ENCODE peak calls at places on chromosomes 13 and 19, in nine cellular contexts. One of them, this sample, is unnamed.

GRCh38 chr19:10399878-10400277 is 3.5 kb downstream of the CDC37 start:
- DNase-seq in IMR-90: no peak
- DNase-seq in choroid plexus epithelial cell: no peak
- DNase-seq in HFF-Myc: no peak
- DNase-seq in BJ: no peak
- DNase-seq in left lung: no peak
- DNase-seq in LNCaP clone FGC: no peak
- DNase-seq in cardiac muscle cell: no peak
- DNase-seq in Calu3: no peak
- DNase-seq in this sample: no peak

GRCh38 chr19:12163841-12164240 is 945 bp downstream of the ZNF136 start:
- DNase-seq in IMR-90: peak
- DNase-seq in choroid plexus epithelial cell: peak
- DNase-seq in HFF-Myc: no peak
- DNase-seq in BJ: no peak
- DNase-seq in left lung: no peak
- DNase-seq in LNCaP clone FGC: no peak
- DNase-seq in cardiac muscle cell: no peak
- DNase-seq in Calu3: no peak
- DNase-seq in this sample: peak

GRCh38 chr13:108463365-108463764 is 166.0 kb upstream of the MYO16 start:
- DNase-seq in IMR-90: peak
- DNase-seq in choroid plexus epithelial cell: peak
- DNase-seq in HFF-Myc: peak
- DNase-seq in BJ: no peak
- DNase-seq in left lung: no peak
- DNase-seq in LNCaP clone FGC: no peak
- DNase-seq in cardiac muscle cell: peak
- DNase-seq in Calu3: peak
- DNase-seq in this sample: peak

GRCh38 chr13:78247362-78247761 is 328.7 kb upstream of the EDNRB start:
- DNase-seq in IMR-90: no peak
- DNase-seq in choroid plexus epithelial cell: no peak
- DNase-seq in HFF-Myc: no peak
- DNase-seq in BJ: no peak
- DNase-seq in left lung: no peak
- DNase-seq in LNCaP clone FGC: no peak
- DNase-seq in cardiac muscle cell: no peak
- DNase-seq in Calu3: no peak
- DNase-seq in this sample: no peak

GRCh38 chr13:44148159-44148929 is 225.3 kb upstream of the SERP2 start:
- DNase-seq in IMR-90: peak
- DNase-seq in choroid plexus epithelial cell: no peak
- DNase-seq in HFF-Myc: no peak
- DNase-seq in BJ: no peak
- DNase-seq in left lung: no peak
- DNase-seq in LNCaP clone FGC: no peak
- DNase-seq in cardiac muscle cell: no peak
- DNase-seq in Calu3: no peak
- DNase-seq in this sample: peak

GRCh38 chr13:74064805-74065204 is 69.4 kb downstream of the KLF12 start:
- DNase-seq in IMR-90: peak
- DNase-seq in choroid plexus epithelial cell: no peak
- DNase-seq in HFF-Myc: no peak
- DNase-seq in BJ: no peak
- DNase-seq in left lung: no peak
- DNase-seq in LNCaP clone FGC: no peak
- DNase-seq in cardiac muscle cell: no peak
- DNase-seq in Calu3: no peak
- DNase-seq in this sample: peak

GRCh38 chr19:10431254-10431942 is 11.1 kb downstream of the PDE4A start:
- DNase-seq in IMR-90: no peak
- DNase-seq in choroid plexus epithelial cell: no peak
- DNase-seq in HFF-Myc: no peak
- DNase-seq in BJ: no peak
- DNase-seq in left lung: no peak
- DNase-seq in LNCaP clone FGC: no peak
- DNase-seq in cardiac muscle cell: peak
- DNase-seq in Calu3: no peak
- DNase-seq in this sample: peak

GRCh38 chr13:29991343-29991742 is 140.9 kb upstream of the UBL3 start:
- DNase-seq in IMR-90: peak
- DNase-seq in choroid plexus epithelial cell: peak
- DNase-seq in HFF-Myc: peak
- DNase-seq in BJ: peak
- DNase-seq in left lung: peak
- DNase-seq in LNCaP clone FGC: no peak
- DNase-seq in cardiac muscle cell: peak
- DNase-seq in Calu3: no peak
- DNase-seq in this sample: peak

GRCh38 chr19:49988433-49988832 is 27.5 kb upstream of the SIGLEC11 start:
- DNase-seq in IMR-90: peak
- DNase-seq in choroid plexus epithelial cell: peak
- DNase-seq in HFF-Myc: no peak
- DNase-seq in BJ: no peak
- DNase-seq in left lung: peak
- DNase-seq in LNCaP clone FGC: no peak
- DNase-seq in cardiac muscle cell: no peak
- DNase-seq in Calu3: no peak
- DNase-seq in this sample: peak

GRCh38 chr13:21673592-21674270 is 2.9 kb downstream of the FGF9 start:
- DNase-seq in IMR-90: peak
- DNase-seq in choroid plexus epithelial cell: peak
- DNase-seq in HFF-Myc: no peak
- DNase-seq in BJ: no peak
- DNase-seq in left lung: peak
- DNase-seq in LNCaP clone FGC: no peak
- DNase-seq in cardiac muscle cell: peak
- DNase-seq in Calu3: peak
- DNase-seq in this sample: no peak

GRCh38 chr19:29378126-29378525 is 147.7 kb upstream of the VSTM2B start:
- DNase-seq in IMR-90: no peak
- DNase-seq in choroid plexus epithelial cell: no peak
- DNase-seq in HFF-Myc: no peak
- DNase-seq in BJ: no peak
- DNase-seq in left lung: no peak
- DNase-seq in LNCaP clone FGC: no peak
- DNase-seq in cardiac muscle cell: no peak
- DNase-seq in Calu3: no peak
- DNase-seq in this sample: no peak

GRCh38 chr19:58096884-58097283 is 1.1 kb downstream of the ZSCAN18 start:
- DNase-seq in IMR-90: no peak
- DNase-seq in choroid plexus epithelial cell: no peak
- DNase-seq in HFF-Myc: no peak
- DNase-seq in BJ: no peak
- DNase-seq in left lung: no peak
- DNase-seq in LNCaP clone FGC: no peak
- DNase-seq in cardiac muscle cell: no peak
- DNase-seq in Calu3: no peak
- DNase-seq in this sample: no peak

GRCh38 chr13:31611214-31611613 is 128.1 kb upstream of the RXFP2 start:
- DNase-seq in IMR-90: no peak
- DNase-seq in choroid plexus epithelial cell: no peak
- DNase-seq in HFF-Myc: no peak
- DNase-seq in BJ: no peak
- DNase-seq in left lung: no peak
- DNase-seq in LNCaP clone FGC: no peak
- DNase-seq in cardiac muscle cell: no peak
- DNase-seq in Calu3: no peak
- DNase-seq in this sample: no peak

GRCh38 chr13:45219938-45220375 is 19.1 kb upstream of the KCTD4 start:
- DNase-seq in IMR-90: peak
- DNase-seq in choroid plexus epithelial cell: peak
- DNase-seq in HFF-Myc: peak
- DNase-seq in BJ: no peak
- DNase-seq in left lung: no peak
- DNase-seq in LNCaP clone FGC: no peak
- DNase-seq in cardiac muscle cell: peak
- DNase-seq in Calu3: peak
- DNase-seq in this sample: peak

GRCh38 chr13:41765020-41765419 is 195.9 kb downstream of the VWA8 start:
- DNase-seq in IMR-90: no peak
- DNase-seq in choroid plexus epithelial cell: no peak
- DNase-seq in HFF-Myc: no peak
- DNase-seq in BJ: no peak
- DNase-seq in left lung: no peak
- DNase-seq in LNCaP clone FGC: no peak
- DNase-seq in cardiac muscle cell: no peak
- DNase-seq in Calu3: no peak
- DNase-seq in this sample: no peak

GRCh38 chr13:25988655-25989054 is 63.2 kb downstream of the SHISA2 start:
- DNase-seq in IMR-90: no peak
- DNase-seq in choroid plexus epithelial cell: peak
- DNase-seq in HFF-Myc: no peak
- DNase-seq in BJ: no peak
- DNase-seq in left lung: no peak
- DNase-seq in LNCaP clone FGC: no peak
- DNase-seq in cardiac muscle cell: no peak
- DNase-seq in Calu3: no peak
- DNase-seq in this sample: no peak

GRCh38 chr13:113152894-113153809 is 5.3 kb upstream of the PROZ start:
- DNase-seq in IMR-90: no peak
- DNase-seq in choroid plexus epithelial cell: peak
- DNase-seq in HFF-Myc: no peak
- DNase-seq in BJ: no peak
- DNase-seq in left lung: peak
- DNase-seq in LNCaP clone FGC: no peak
- DNase-seq in cardiac muscle cell: peak
- DNase-seq in Calu3: peak
- DNase-seq in this sample: peak

DNA sequence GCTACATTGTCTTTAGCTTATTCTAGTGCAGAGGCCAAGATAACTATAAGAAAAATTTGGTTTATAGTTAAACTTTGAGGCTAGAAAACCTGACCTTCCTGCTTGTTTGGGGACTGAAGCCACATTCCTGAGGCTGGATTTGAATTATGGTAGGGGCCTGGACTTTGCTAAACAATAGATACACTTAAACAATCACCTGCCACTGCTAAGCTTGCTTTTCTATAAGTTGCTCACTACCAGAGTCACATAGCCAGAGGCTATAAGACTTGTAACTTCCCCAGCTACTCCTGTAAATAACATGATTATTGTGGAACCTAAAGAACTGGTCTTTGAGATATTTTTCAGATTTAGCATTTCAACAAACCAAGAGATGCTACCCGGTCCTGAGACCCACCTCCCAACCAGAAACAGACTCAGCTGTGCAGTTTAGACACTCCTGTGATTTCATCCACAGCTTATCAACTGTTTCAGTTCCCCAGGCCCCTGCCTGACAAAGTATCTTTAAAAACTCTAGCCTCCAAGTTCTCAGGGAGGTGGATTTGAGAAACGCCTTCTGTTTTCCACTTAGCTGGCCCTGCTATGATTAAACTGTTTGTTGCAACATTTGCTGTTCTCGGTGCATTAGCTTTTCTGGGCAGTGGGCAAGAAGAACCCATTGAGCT is 77.7 kb downstream of the MIPEP start:
- DNase-seq in IMR-90: no peak
- DNase-seq in choroid plexus epithelial cell: no peak
- DNase-seq in HFF-Myc: no peak
- DNase-seq in BJ: no peak
- DNase-seq in left lung: no peak
- DNase-seq in LNCaP clone FGC: no peak
- DNase-seq in cardiac muscle cell: no peak
- DNase-seq in Calu3: no peak
- DNase-seq in this sample: no peak
- TF ChIP-seq CTCF in IMR-90: no peak
- TF ChIP-seq CTCF in choroid plexus epithelial cell: no peak
- TF ChIP-seq CTCF in HFF-Myc: no peak
- TF ChIP-seq CTCF in BJ: no peak
- TF ChIP-seq CTCF in left lung: no peak
- TF ChIP-seq CTCF in LNCaP clone FGC: no peak
- TF ChIP-seq CTCF in cardiac muscle cell: no peak
- TF ChIP-seq CTCF in Calu3: no peak
- TF ChIP-seq CTCF in this sample: no peak

DNA sequence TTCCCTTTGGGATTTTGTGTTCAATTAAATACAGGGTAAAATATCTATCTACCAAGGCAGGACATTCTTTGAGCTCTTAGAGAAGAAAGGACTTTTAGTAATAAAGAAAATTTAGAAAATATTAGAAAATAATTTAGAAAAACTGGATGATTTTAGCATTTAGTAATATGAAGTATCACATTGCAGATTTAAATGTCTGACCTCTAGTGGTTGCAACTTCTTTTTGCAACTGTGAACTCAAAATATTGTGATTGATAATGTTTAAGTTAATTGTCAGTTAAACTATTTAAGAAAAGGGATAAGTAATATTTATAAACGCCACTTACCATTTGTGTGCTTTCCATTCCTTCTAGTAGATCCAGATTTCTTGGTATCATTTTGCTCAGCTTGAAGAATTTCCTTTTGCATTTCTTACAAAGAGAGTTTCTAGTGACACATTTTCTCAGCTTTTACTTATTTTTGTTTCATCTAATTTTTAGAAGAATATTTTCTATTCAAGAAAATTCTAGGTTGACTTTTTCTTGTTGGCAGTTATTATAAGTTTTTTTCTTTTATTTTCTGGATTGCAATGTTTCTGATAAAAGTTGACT is 10.3 kb upstream of the POSTN start:
- DNase-seq in IMR-90: no peak
- DNase-seq in choroid plexus epithelial cell: peak
- DNase-seq in HFF-Myc: no peak
- DNase-seq in BJ: no peak
- DNase-seq in left lung: no peak
- DNase-seq in LNCaP clone FGC: no peak
- DNase-seq in cardiac muscle cell: no peak
- DNase-seq in Calu3: no peak
- DNase-seq in this sample: peak
- TF ChIP-seq CTCF in IMR-90: peak
- TF ChIP-seq CTCF in choroid plexus epithelial cell: peak
- TF ChIP-seq CTCF in HFF-Myc: peak
- TF ChIP-seq CTCF in BJ: peak
- TF ChIP-seq CTCF in left lung: peak
- TF ChIP-seq CTCF in LNCaP clone FGC: peak
- TF ChIP-seq CTCF in cardiac muscle cell: peak
- TF ChIP-seq CTCF in Calu3: no peak
- TF ChIP-seq CTCF in this sample: peak

GRCh38 chr19:17262557-17262956 is 2.0 kb downstream of the USHBP1 start:
- DNase-seq in IMR-90: no peak
- DNase-seq in choroid plexus epithelial cell: no peak
- DNase-seq in HFF-Myc: no peak
- DNase-seq in BJ: no peak
- DNase-seq in left lung: no peak
- DNase-seq in LNCaP clone FGC: no peak
- DNase-seq in cardiac muscle cell: no peak
- DNase-seq in Calu3: no peak
- DNase-seq in this sample: no peak
- TF ChIP-seq CTCF in IMR-90: no peak
- TF ChIP-seq CTCF in choroid plexus epithelial cell: no peak
- TF ChIP-seq CTCF in HFF-Myc: no peak
- TF ChIP-seq CTCF in BJ: no peak
- TF ChIP-seq CTCF in left lung: no peak
- TF ChIP-seq CTCF in LNCaP clone FGC: no peak
- TF ChIP-seq CTCF in cardiac muscle cell: no peak
- TF ChIP-seq CTCF in Calu3: no peak
- TF ChIP-seq CTCF in this sample: no peak

DNA sequence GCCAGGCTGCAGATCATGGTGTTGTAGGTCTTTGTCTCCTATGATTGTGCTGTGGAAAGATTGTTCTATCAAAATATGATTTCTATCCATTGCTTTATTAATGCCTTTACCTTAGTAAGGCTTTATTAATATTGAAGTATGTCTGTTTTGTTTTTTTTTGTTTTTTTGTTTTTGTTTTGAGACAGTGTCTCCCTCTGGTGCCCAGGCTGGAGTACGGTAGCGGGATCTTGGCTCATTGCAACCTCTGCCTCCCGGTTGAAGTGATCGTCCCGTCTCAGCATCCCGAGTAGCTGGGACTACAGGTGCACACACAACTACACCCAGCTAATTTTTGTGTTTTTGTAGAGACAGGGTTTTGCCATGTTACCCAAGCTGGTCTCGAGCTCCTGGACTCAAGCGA is 7.7 kb downstream of the IRGC start:
- DNase-seq in IMR-90: no peak
- DNase-seq in choroid plexus epithelial cell: no peak
- DNase-seq in HFF-Myc: no peak
- DNase-seq in BJ: no peak
- DNase-seq in left lung: no peak
- DNase-seq in LNCaP clone FGC: no peak
- DNase-seq in cardiac muscle cell: no peak
- DNase-seq in Calu3: peak
- DNase-seq in this sample: peak
- TF ChIP-seq CTCF in IMR-90: peak
- TF ChIP-seq CTCF in choroid plexus epithelial cell: peak
- TF ChIP-seq CTCF in HFF-Myc: peak
- TF ChIP-seq CTCF in BJ: peak
- TF ChIP-seq CTCF in left lung: peak
- TF ChIP-seq CTCF in LNCaP clone FGC: no peak
- TF ChIP-seq CTCF in cardiac muscle cell: peak
- TF ChIP-seq CTCF in Calu3: peak
- TF ChIP-seq CTCF in this sample: peak